ENCODE peak calls at places on chromosomes 6 and 20, in four cellular contexts. One of them, this sample, is unnamed.

GRCh38 chr6:21438986-21439352 is 154.6 kb upstream of the SOX4 start:
- DNase-seq in IMR-90: no peak
- DNase-seq in CD4-positive, alpha-beta T cell: no peak
- DNase-seq in activated CD8-positive, alpha-beta T cell treated with anti-CD3 and anti-CD28 coated beads for 36 hours: peak; percentile 6
- DNase-seq in this sample: peak; percentile 22

GRCh38 chr6:118893095-118893881 is 664 bp upstream of the ASF1A start:
- DNase-seq in CD4-positive, alpha-beta T cell: peak; percentile 37
- DNase-seq in activated CD8-positive, alpha-beta T cell treated with anti-CD3 and anti-CD28 coated beads for 36 hours: peak; percentile 72
- DNase-seq in IMR-90: peak; percentile 67
- DNase-seq in this sample: peak; percentile 17

GRCh38 chr20:60599381-60599780 is 641.2 kb downstream of the CDH26 start:
- DNase-seq in CD4-positive, alpha-beta T cell: no peak
- DNase-seq in activated CD8-positive, alpha-beta T cell treated with anti-CD3 and anti-CD28 coated beads for 36 hours: no peak
- DNase-seq in IMR-90: no peak
- DNase-seq in this sample: no peak

GRCh38 chr6:1314617-1315016 is 2.7 kb downstream of the FOXQ1 start:
- DNase-seq in activated CD8-positive, alpha-beta T cell treated with anti-CD3 and anti-CD28 coated beads for 36 hours: no peak
- DNase-seq in IMR-90: no peak
- DNase-seq in CD4-positive, alpha-beta T cell: no peak
- DNase-seq in this sample: no peak

GRCh38 chr6:132471787-132472186 is 41.1 kb downstream of the STX7 start:
- DNase-seq in CD4-positive, alpha-beta T cell: no peak
- DNase-seq in IMR-90: no peak
- DNase-seq in activated CD8-positive, alpha-beta T cell treated with anti-CD3 and anti-CD28 coated beads for 36 hours: no peak
- DNase-seq in this sample: no peak

GRCh38 chr6:100892693-100893092 is 11.6 kb upstream of the ASCC3 start:
- DNase-seq in activated CD8-positive, alpha-beta T cell treated with anti-CD3 and anti-CD28 coated beads for 36 hours: no peak
- DNase-seq in IMR-90: no peak
- DNase-seq in CD4-positive, alpha-beta T cell: no peak
- DNase-seq in this sample: no peak

GRCh38 chr20:23349338-23350006 is 1.1 kb upstream of the NXT1 start:
- DNase-seq in activated CD8-positive, alpha-beta T cell treated with anti-CD3 and anti-CD28 coated beads for 36 hours: peak; percentile 22
- DNase-seq in IMR-90: no peak
- DNase-seq in CD4-positive, alpha-beta T cell: no peak
- DNase-seq in this sample: peak; percentile 48

GRCh38 chr6:56961151-56961550 is 6.2 kb downstream of the BEND6 start:
- DNase-seq in CD4-positive, alpha-beta T cell: no peak
- DNase-seq in activated CD8-positive, alpha-beta T cell treated with anti-CD3 and anti-CD28 coated beads for 36 hours: peak; percentile 8
- DNase-seq in IMR-90: no peak
- DNase-seq in this sample: no peak

GRCh38 chr6:50821431-50822077 is 2.9 kb downstream of the TFAP2B start:
- DNase-seq in IMR-90: no peak
- DNase-seq in CD4-positive, alpha-beta T cell: no peak
- DNase-seq in activated CD8-positive, alpha-beta T cell treated with anti-CD3 and anti-CD28 coated beads for 36 hours: no peak
- DNase-seq in this sample: no peak

GRCh38 chr6:36608788-36609563 is 14.8 kb downstream of the SRSF3 start:
- DNase-seq in activated CD8-positive, alpha-beta T cell treated with anti-CD3 and anti-CD28 coated beads for 36 hours: no peak
- DNase-seq in CD4-positive, alpha-beta T cell: no peak
- DNase-seq in IMR-90: no peak
- DNase-seq in this sample: no peak

GRCh38 chr6:147161974-147162495 is 42.2 kb upstream of the STXBP5 start:
- DNase-seq in IMR-90: peak; percentile 95
- DNase-seq in CD4-positive, alpha-beta T cell: no peak
- DNase-seq in activated CD8-positive, alpha-beta T cell treated with anti-CD3 and anti-CD28 coated beads for 36 hours: no peak
- DNase-seq in this sample: no peak

GRCh38 chr20:5056801-5057599 is 55.7 kb upstream of the SLC23A2 start:
- DNase-seq in activated CD8-positive, alpha-beta T cell treated with anti-CD3 and anti-CD28 coated beads for 36 hours: peak; percentile 85
- DNase-seq in IMR-90: peak; percentile 46
- DNase-seq in CD4-positive, alpha-beta T cell: peak; percentile 41
- DNase-seq in this sample: peak; percentile 64

GRCh38 chr20:50569864-50570836 is 60.0 kb downstream of the PTPN1 start:
- DNase-seq in CD4-positive, alpha-beta T cell: peak; percentile 20
- DNase-seq in IMR-90: peak; percentile 37
- DNase-seq in activated CD8-positive, alpha-beta T cell treated with anti-CD3 and anti-CD28 coated beads for 36 hours: peak; percentile 71
- DNase-seq in this sample: peak; percentile 79
- TF ChIP-seq CTCF in CD4-positive, alpha-beta T cell: peak; percentile 46
- TF ChIP-seq CTCF in IMR-90: peak; percentile 52
- TF ChIP-seq CTCF in activated CD8-positive, alpha-beta T cell treated with anti-CD3 and anti-CD28 coated beads for 36 hours: peak; percentile 46
- TF ChIP-seq CTCF in this sample: peak; percentile 62

GRCh38 chr6:70706491-70707123 is 38.9 kb downstream of the SMAP1 start:
- DNase-seq in activated CD8-positive, alpha-beta T cell treated with anti-CD3 and anti-CD28 coated beads for 36 hours: no peak
- DNase-seq in IMR-90: peak; percentile 58
- DNase-seq in CD4-positive, alpha-beta T cell: no peak
- DNase-seq in this sample: no peak
- TF ChIP-seq CTCF in activated CD8-positive, alpha-beta T cell treated with anti-CD3 and anti-CD28 coated beads for 36 hours: peak; percentile 93
- TF ChIP-seq CTCF in IMR-90: peak; percentile 71
- TF ChIP-seq CTCF in CD4-positive, alpha-beta T cell: peak; percentile 82
- TF ChIP-seq CTCF in this sample: peak; percentile 38

DNA sequence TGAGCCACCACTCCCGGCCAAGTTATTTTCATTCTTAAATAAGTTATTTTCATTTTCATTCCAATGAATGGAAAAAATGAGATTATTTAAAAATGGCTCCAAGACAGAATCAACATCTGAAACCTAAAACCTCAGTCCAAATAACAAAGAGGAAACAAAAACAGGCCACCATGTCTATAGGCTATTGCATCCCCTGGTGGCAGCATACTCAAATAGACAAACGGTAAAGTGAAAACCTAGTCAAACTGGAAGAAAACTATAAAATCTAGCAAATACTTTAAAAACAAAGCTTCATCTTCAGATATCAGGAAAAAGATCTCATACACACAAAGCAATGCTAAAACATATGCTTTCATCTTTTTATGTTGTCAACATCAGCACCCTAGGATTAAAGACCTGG is 20.9 kb downstream of the IL17A start:
- DNase-seq in IMR-90: no peak
- DNase-seq in CD4-positive, alpha-beta T cell: no peak
- DNase-seq in activated CD8-positive, alpha-beta T cell treated with anti-CD3 and anti-CD28 coated beads for 36 hours: no peak
- DNase-seq in this sample: no peak
- TF ChIP-seq CTCF in IMR-90: no peak
- TF ChIP-seq CTCF in CD4-positive, alpha-beta T cell: no peak
- TF ChIP-seq CTCF in activated CD8-positive, alpha-beta T cell treated with anti-CD3 and anti-CD28 coated beads for 36 hours: no peak
- TF ChIP-seq CTCF in this sample: no peak

DNA sequence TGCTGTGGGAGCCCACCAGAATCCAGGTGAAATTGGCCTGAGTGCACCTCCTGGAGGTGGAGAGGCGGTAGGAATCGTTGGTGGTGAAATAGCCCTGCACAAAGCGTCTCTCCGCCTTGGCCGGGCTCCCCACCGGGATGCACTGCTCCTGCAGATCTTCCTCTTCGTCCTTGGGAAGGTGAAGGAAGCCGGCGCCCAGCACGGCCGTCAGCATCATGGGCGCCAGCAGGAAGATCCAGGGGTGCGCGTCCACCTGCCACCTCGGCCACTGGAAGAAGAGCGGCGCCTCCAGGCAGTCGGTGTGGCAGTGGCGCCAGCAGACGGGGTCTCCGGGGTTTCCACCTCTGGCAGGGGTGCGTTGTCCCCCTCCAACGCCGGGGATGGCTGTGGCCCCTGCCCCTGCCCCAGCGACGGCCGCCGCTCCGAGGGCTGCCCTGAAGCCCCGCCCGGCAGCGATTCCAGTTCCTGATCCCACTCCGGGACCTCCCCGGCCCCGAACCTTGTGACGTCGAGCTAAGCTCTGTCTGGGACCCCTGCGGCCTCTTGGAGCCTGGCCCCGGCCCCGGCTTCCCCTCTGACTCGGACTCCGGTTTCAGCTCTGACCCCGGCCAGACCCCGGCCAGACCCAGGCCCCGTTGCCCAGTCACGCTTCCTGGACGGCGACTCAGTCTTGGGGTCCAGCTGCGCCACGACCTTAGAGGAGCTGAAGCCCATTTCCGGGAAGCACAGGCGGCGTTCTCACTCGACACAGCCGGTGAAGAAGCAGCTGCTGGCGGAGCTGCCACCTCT is 91.9 kb downstream of the CD164 start:
- DNase-seq in activated CD8-positive, alpha-beta T cell treated with anti-CD3 and anti-CD28 coated beads for 36 hours: no peak
- DNase-seq in CD4-positive, alpha-beta T cell: no peak
- DNase-seq in IMR-90: no peak
- DNase-seq in this sample: no peak
- TF ChIP-seq CTCF in activated CD8-positive, alpha-beta T cell treated with anti-CD3 and anti-CD28 coated beads for 36 hours: no peak
- TF ChIP-seq CTCF in CD4-positive, alpha-beta T cell: no peak
- TF ChIP-seq CTCF in IMR-90: no peak
- TF ChIP-seq CTCF in this sample: no peak

GRCh38 chr6:104614394-104614793 is 245.3 kb downstream of the HACE1 start:
- DNase-seq in activated CD8-positive, alpha-beta T cell treated with anti-CD3 and anti-CD28 coated beads for 36 hours: no peak
- DNase-seq in IMR-90: no peak
- DNase-seq in CD4-positive, alpha-beta T cell: no peak
- DNase-seq in this sample: no peak
- TF ChIP-seq CTCF in activated CD8-positive, alpha-beta T cell treated with anti-CD3 and anti-CD28 coated beads for 36 hours: no peak
- TF ChIP-seq CTCF in IMR-90: no peak
- TF ChIP-seq CTCF in CD4-positive, alpha-beta T cell: no peak
- TF ChIP-seq CTCF in this sample: no peak

GRCh38 chr6:168072730-168073129 is 6.3 kb downstream of the FRMD1 start:
- DNase-seq in IMR-90: no peak
- DNase-seq in activated CD8-positive, alpha-beta T cell treated with anti-CD3 and anti-CD28 coated beads for 36 hours: no peak
- DNase-seq in CD4-positive, alpha-beta T cell: no peak
- DNase-seq in this sample: no peak

GRCh38 chr6:168075216-168075615 is 3.8 kb downstream of the FRMD1 start:
- DNase-seq in activated CD8-positive, alpha-beta T cell treated with anti-CD3 and anti-CD28 coated beads for 36 hours: no peak
- DNase-seq in IMR-90: no peak
- DNase-seq in CD4-positive, alpha-beta T cell: no peak
- DNase-seq in this sample: no peak

GRCh38 chr6:168072266-168072665 is 6.7 kb downstream of the FRMD1 start:
- DNase-seq in activated CD8-positive, alpha-beta T cell treated with anti-CD3 and anti-CD28 coated beads for 36 hours: no peak
- DNase-seq in CD4-positive, alpha-beta T cell: no peak
- DNase-seq in IMR-90: no peak
- DNase-seq in this sample: no peak

GRCh38 chr6:168075787-168076202 is 3.2 kb downstream of the FRMD1 start:
- DNase-seq in activated CD8-positive, alpha-beta T cell treated with anti-CD3 and anti-CD28 coated beads for 36 hours: no peak
- DNase-seq in CD4-positive, alpha-beta T cell: no peak
- DNase-seq in IMR-90: no peak
- DNase-seq in this sample: no peak

DNA sequence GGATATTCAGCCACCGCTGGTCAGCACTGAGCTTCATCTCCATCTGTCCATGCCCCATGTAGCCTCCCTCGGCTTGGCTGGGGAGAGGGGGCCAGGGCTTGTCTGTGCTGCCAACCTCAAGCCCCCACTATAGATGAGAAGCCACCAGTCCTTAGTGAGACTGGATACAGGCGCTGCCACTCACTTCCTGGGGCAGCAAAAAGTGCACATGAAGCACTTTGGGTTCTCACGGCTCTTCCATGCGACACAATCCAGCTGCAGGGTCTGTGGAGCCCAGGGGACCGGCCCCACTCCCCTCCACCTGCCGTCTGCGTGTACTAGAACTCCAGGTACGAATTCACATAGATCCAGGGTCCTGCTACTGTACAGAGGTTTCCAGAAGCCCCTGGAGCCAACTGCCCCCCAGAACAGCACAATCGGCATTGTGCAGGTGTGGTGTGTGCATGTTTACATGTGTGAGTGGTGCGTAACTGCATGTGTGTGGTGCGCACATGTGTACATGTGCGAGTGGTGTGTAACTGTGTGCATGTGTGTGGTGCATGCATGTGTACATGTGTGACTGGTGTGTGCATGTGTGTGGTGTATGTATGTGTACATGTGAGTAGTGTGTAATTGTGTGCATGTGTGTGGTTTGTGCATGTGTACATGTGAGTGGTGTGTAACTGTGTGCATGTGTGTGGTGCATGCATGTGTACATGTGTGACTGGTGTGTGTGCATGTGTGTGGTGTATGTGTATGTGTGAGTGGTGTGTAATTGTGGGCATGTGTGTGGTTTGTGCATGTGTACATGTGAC is 4.9 kb downstream of the FRMD1 start:
- DNase-seq in CD4-positive, alpha-beta T cell: no peak
- DNase-seq in activated CD8-positive, alpha-beta T cell treated with anti-CD3 and anti-CD28 coated beads for 36 hours: no peak
- DNase-seq in IMR-90: no peak
- DNase-seq in this sample: no peak
- TF ChIP-seq CTCF in CD4-positive, alpha-beta T cell: no peak
- TF ChIP-seq CTCF in activated CD8-positive, alpha-beta T cell treated with anti-CD3 and anti-CD28 coated beads for 36 hours: no peak
- TF ChIP-seq CTCF in IMR-90: no peak
- TF ChIP-seq CTCF in this sample: no peak

DNA sequence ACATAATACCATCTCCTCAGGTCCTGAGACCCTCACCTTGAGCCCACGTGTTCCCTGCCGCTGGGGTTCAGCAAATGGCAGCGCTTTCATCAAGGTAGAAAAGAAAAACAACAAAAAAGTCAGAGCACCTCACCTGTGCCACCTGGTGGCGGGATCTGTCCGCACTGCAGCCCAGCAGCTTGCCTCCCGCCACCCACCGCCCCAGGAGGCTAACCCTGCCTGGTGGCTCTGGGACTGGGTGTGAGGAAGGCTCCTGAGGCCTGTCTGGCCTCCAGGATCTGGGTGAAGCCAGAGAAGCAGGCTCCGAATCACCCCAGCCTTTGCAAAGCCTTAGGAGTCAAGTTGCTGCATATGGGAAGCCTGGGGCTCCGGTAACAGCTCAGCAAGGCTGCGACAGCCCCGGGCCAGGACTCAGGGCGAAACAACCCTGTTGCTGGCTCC is 270.8 kb downstream of the BMP7 start:
- DNase-seq in CD4-positive, alpha-beta T cell: no peak
- DNase-seq in IMR-90: no peak
- DNase-seq in activated CD8-positive, alpha-beta T cell treated with anti-CD3 and anti-CD28 coated beads for 36 hours: peak; percentile 40
- DNase-seq in this sample: peak; percentile 49
- TF ChIP-seq CTCF in CD4-positive, alpha-beta T cell: no peak
- TF ChIP-seq CTCF in IMR-90: peak; percentile 32
- TF ChIP-seq CTCF in activated CD8-positive, alpha-beta T cell treated with anti-CD3 and anti-CD28 coated beads for 36 hours: peak; percentile 56
- TF ChIP-seq CTCF in this sample: peak; percentile 33

DNA sequence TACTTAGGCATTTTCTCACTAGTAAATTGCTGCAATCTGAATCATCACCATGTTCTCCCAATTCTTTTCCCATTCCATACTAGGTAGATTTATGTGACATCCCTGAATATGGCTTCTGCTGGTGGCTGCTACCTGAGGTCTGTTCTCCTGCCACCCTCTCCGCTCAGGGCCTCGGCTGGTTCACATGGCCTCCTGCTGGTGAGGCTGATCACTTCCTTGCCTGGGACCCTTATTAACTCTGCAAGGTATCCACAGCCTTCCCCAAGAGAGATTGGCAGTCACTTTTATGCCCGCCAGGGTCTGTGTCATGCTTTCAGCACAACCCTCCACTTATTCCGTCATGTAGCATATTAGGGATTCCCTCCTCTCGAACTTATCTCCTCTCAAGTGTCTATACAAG is 424.5 kb upstream of the FLRT3 start:
- DNase-seq in activated CD8-positive, alpha-beta T cell treated with anti-CD3 and anti-CD28 coated beads for 36 hours: no peak
- DNase-seq in IMR-90: no peak
- DNase-seq in CD4-positive, alpha-beta T cell: no peak
- DNase-seq in this sample: no peak
- TF ChIP-seq CTCF in activated CD8-positive, alpha-beta T cell treated with anti-CD3 and anti-CD28 coated beads for 36 hours: no peak
- TF ChIP-seq CTCF in IMR-90: no peak
- TF ChIP-seq CTCF in CD4-positive, alpha-beta T cell: no peak
- TF ChIP-seq CTCF in this sample: no peak

DNA sequence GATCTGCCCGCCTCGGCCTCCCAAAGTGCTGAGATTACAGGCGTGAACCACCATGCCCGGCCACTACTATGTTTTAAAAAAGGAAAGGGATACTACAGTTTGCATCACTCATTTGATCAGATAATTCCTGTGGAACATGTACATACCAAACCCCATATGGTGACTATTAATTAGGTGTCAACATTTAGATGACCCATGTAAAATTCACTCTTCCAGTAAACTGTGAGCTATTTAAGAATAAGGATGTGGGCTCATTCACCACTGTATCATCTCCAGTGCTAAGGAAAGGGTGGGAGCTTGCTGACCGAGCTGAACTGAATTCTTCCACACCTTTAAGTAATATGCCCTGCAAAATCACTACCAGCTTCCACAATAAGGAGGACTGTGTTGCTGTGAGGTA is 127.5 kb downstream of the BTBD9 start:
- DNase-seq in CD4-positive, alpha-beta T cell: no peak
- DNase-seq in activated CD8-positive, alpha-beta T cell treated with anti-CD3 and anti-CD28 coated beads for 36 hours: no peak
- DNase-seq in IMR-90: no peak
- DNase-seq in this sample: no peak
- TF ChIP-seq CTCF in CD4-positive, alpha-beta T cell: no peak
- TF ChIP-seq CTCF in activated CD8-positive, alpha-beta T cell treated with anti-CD3 and anti-CD28 coated beads for 36 hours: no peak
- TF ChIP-seq CTCF in IMR-90: no peak
- TF ChIP-seq CTCF in this sample: no peak

GRCh38 chr6:45500924-45501816 is 123.4 kb upstream of the SUPT3H start:
- DNase-seq in IMR-90: no peak
- DNase-seq in activated CD8-positive, alpha-beta T cell treated with anti-CD3 and anti-CD28 coated beads for 36 hours: no peak
- DNase-seq in CD4-positive, alpha-beta T cell: no peak
- DNase-seq in this sample: no peak
- TF ChIP-seq CTCF in IMR-90: no peak
- TF ChIP-seq CTCF in activated CD8-positive, alpha-beta T cell treated with anti-CD3 and anti-CD28 coated beads for 36 hours: no peak
- TF ChIP-seq CTCF in CD4-positive, alpha-beta T cell: no peak
- TF ChIP-seq CTCF in this sample: no peak

This sample was measured in GM10248.